ENCODE peak calls at places on chromosomes 4 and X, in eight cellular contexts. E is EL; T is hepatocyte; X is SK-N-SH; L is NCI-H146; F is stimulated activated CD8-positive, alpha-beta memory T cell treated with anti-CD3 and anti-CD28 coated beads, Interleukin-2, amount 100 ng/mL, for 48 hours; Y is GM10248; K is astrocyte of the hippocampus. O is an unnamed sample.

GRCh38 chrX:46327229-46328081 is 217.8 kb downstream of the ZNF674 start:
- DNase-seq in K (peak), E (peak), T (peak), X (no peak), F (no peak), Y (no peak), L (no peak), O (no peak)

GRCh38 chr4:48141048-48141447 is 7.0 kb upstream of the TXK start:
- DNase-seq in L (peak), F (no peak), Y (peak), K (peak), T (peak), E (peak), X (peak), O (peak)

GRCh38 chr4:138707746-138708145 is 307.8 kb upstream of the NOCT start:
- DNase-seq in X (no peak), L (no peak), Y (no peak), T (no peak), E (no peak), K (peak), F (no peak), O (no peak)

GRCh38 chr4:14897217-14897616 is 105.1 kb upstream of the CPEB2 start:
- DNase-seq in E (no peak), F (no peak), Y (no peak), X (no peak), K (no peak), L (no peak), T (peak), O (no peak)

GRCh38 chrX:37378399-37378798 is 29.2 kb downstream of the PRRG1 start:
- DNase-seq in K (peak), Y (no peak), L (no peak), E (no peak), T (no peak), X (no peak), F (no peak), O (no peak)

GRCh38 chrX:108299101-108299591 is 139.1 kb downstream of the COL4A6 start:
- DNase-seq in F (no peak), L (no peak), Y (peak), E (peak), K (peak), T (peak), X (no peak), O (peak)

GRCh38 chr4:139790291-139790690 is 124.7 kb downstream of the MGST2 start:
- DNase-seq in K (no peak), X (no peak), F (no peak), T (no peak), L (no peak), E (no peak), Y (no peak), O (no peak)

GRCh38 chrX:123185714-123186113 is 1.6 kb downstream of the GRIA3 start:
- DNase-seq in F (no peak), L (no peak), Y (no peak), T (no peak), K (peak), E (no peak), X (no peak), O (no peak)

GRCh38 chr4:55554453-55555030 is 7.8 kb upstream of the CLOCK start:
- DNase-seq in T (peak), K (peak), E (peak), Y (peak), X (peak), F (no peak), L (no peak), O (no peak)

GRCh38 chr4:25172964-25173917 is 13.0 kb upstream of the SEPSECS start:
- DNase-seq in E (peak), L (peak), X (no peak), K (peak), T (peak), Y (peak), F (no peak), O (peak)

GRCh38 chrX:30301977-30302376 is 7.2 kb downstream of the NR0B1 start:
- DNase-seq in E (no peak), L (no peak), Y (no peak), F (no peak), T (peak), K (peak), X (no peak), O (no peak)

GRCh38 chr4:95124906-95125504 is 367.2 kb downstream of the BMPR1B start:
- DNase-seq in T (peak), F (no peak), Y (peak), E (peak), K (peak), L (no peak), X (peak), O (peak)

GRCh38 chr4:87559090-87559837 is 30.1 kb upstream of the SPARCL1 start:
- DNase-seq in L (peak), T (no peak), K (no peak), X (peak), Y (no peak), F (peak), E (peak), O (peak)

GRCh38 chrX:133892337-133892736 is 93.1 kb downstream of the GPC3 start:
- DNase-seq in Y (no peak), X (no peak), T (no peak), K (no peak), L (no peak), E (no peak), F (no peak), O (no peak)

GRCh38 chr4:140094701-140095420 is 59.1 kb downstream of the MAML3 start:
- DNase-seq in Y (no peak), L (peak), K (peak), E (no peak), T (peak), F (peak), X (peak), O (peak)

GRCh38 chrX:130702867-130703707 is 199.9 kb downstream of the ENOX2 start:
- DNase-seq in K (peak), T (no peak), Y (no peak), X (no peak), L (no peak), E (peak), F (no peak), O (no peak)

GRCh38 chr4:179110356-179110755 is 1668.1 kb upstream of the AGA start:
- DNase-seq in K (peak), E (peak), F (no peak), Y (no peak), T (peak), X (no peak), L (no peak), O (no peak)

GRCh38 chr4:180455226-180455625 is 1788.0 kb upstream of the TENM3 start:
- DNase-seq in T (peak), X (no peak), E (no peak), L (peak), Y (no peak), K (no peak), F (no peak), O (peak)

GRCh38 chrX:16465081-16465876 is 184.7 kb upstream of the S100G start:
- DNase-seq in K (no peak), T (no peak), L (no peak), X (no peak), Y (no peak), E (no peak), F (no peak), O (no peak)

O was measured in NCI-H69.